ENCODE peak calls at places on chromosomes 16 and 17, in ten cellular contexts. F is stomach; K is GM04503; L is CD8-positive, alpha-beta T cell; R is GF-D8; V is left ventricle myocardium superior; I is NCI-H460; M is EH; U is fibroblast of lung; G is GM23338. C is an unnamed sample.

GRCh38 chr16:24523569-24523968 is 15.8 kb upstream of the RBBP6 start:
- DNase-seq in F (no peak), K (no peak), L (no peak), R (no peak), V (no peak), I (no peak), M (no peak), U (no peak), G (peak), C (no peak)

GRCh38 chr17:236641-237405 is 55.4 kb upstream of the DOC2B start:
- DNase-seq in F (no peak), K (no peak), L (no peak), R (no peak), V (no peak), I (no peak), M (no peak), U (peak), G (no peak), C (no peak)

GRCh38 chr17:71237903-71238538 is 882.8 kb upstream of the SOX9 start:
- DNase-seq in F (no peak), K (peak), L (no peak), R (no peak), V (no peak), I (peak), M (peak), U (peak), G (no peak), C (peak)

GRCh38 chr17:27577884-27578717 is 52.9 kb upstream of the LGALS9 start:
- DNase-seq in F (no peak), K (no peak), L (no peak), R (no peak), V (peak), I (no peak), M (peak), U (peak), G (no peak), C (no peak)

GRCh38 chr16:25037632-25038031 is 22.5 kb upstream of the ARHGAP17 start:
- DNase-seq in F (no peak), K (no peak), L (no peak), R (no peak), V (no peak), I (no peak), M (no peak), U (no peak), G (no peak), C (no peak)

GRCh38 chr17:76682306-76682705 is 28.5 kb downstream of the MXRA7 start:
- DNase-seq in F (no peak), K (no peak), L (no peak), R (no peak), V (peak), I (no peak), M (peak), U (peak), G (no peak), C (no peak)

GRCh38 chr16:2456551-2457153 is 3.3 kb upstream of the TEDC2 start:
- DNase-seq in F (no peak), K (no peak), L (no peak), R (no peak), V (no peak), I (no peak), M (no peak), U (no peak), G (no peak), C (no peak)

GRCh38 chr17:48646183-48647102 is 20.3 kb upstream of the HOXB9 start:
- DNase-seq in F (no peak), K (no peak), L (no peak), R (no peak), V (no peak), I (peak), M (no peak), U (no peak), G (peak), C (no peak)

GRCh38 chr16:13435873-13436474 is 484.0 kb upstream of the ERCC4 start:
- DNase-seq in F (no peak), K (no peak), L (no peak), R (no peak), V (no peak), I (no peak), M (no peak), U (no peak), G (peak), C (no peak)

C was measured in SW 1271.